ENCODE peak calls at places on chromosomes 1 and 21, in ten cellular contexts. One of them, this sample, is unnamed.

GRCh38 chr1:231636157-231636556 is 9.6 kb downstream of the DISC1 start:
- DNase-seq in stomach: no peak
- DNase-seq in transverse colon: no peak
- DNase-seq in A549: no peak
- DNase-seq in H1: no peak
- DNase-seq in K562: no peak
- DNase-seq in suprapubic skin: no peak
- DNase-seq in ovary: peak
- DNase-seq in GM12878: no peak
- DNase-seq in HepG2: peak
- DNase-seq in this sample: no peak

GRCh38 chr1:64850846-64851245 is 106.0 kb downstream of the RAVER2 start:
- DNase-seq in ovary: no peak
- DNase-seq in transverse colon: no peak
- DNase-seq in GM12878: no peak
- DNase-seq in suprapubic skin: no peak
- DNase-seq in A549: no peak
- DNase-seq in K562: no peak
- DNase-seq in HepG2: no peak
- DNase-seq in stomach: no peak
- DNase-seq in H1: no peak
- DNase-seq in this sample: no peak

GRCh38 chr1:24337455-24337854 is 18.3 kb downstream of the GRHL3 start:
- DNase-seq in K562: no peak
- DNase-seq in transverse colon: no peak
- DNase-seq in ovary: no peak
- DNase-seq in H1: no peak
- DNase-seq in HepG2: no peak
- DNase-seq in GM12878: no peak
- DNase-seq in A549: no peak
- DNase-seq in stomach: no peak
- DNase-seq in suprapubic skin: no peak
- DNase-seq in this sample: no peak

GRCh38 chr1:54987830-54988705 is 7.6 kb downstream of the TMEM61 start:
- DNase-seq in transverse colon: no peak
- DNase-seq in A549: no peak
- DNase-seq in HepG2: no peak
- DNase-seq in suprapubic skin: no peak
- DNase-seq in ovary: no peak
- DNase-seq in stomach: no peak
- DNase-seq in GM12878: no peak
- DNase-seq in K562: no peak
- DNase-seq in H1: no peak
- DNase-seq in this sample: no peak

GRCh38 chr21:18251065-18251464 is 6.4 kb downstream of the CHODL start:
- DNase-seq in K562: no peak
- DNase-seq in suprapubic skin: no peak
- DNase-seq in stomach: no peak
- DNase-seq in A549: no peak
- DNase-seq in transverse colon: no peak
- DNase-seq in GM12878: no peak
- DNase-seq in HepG2: no peak
- DNase-seq in ovary: no peak
- DNase-seq in H1: no peak
- DNase-seq in this sample: no peak

GRCh38 chr1:147214842-147215539 is 10.1 kb downstream of the FMO5 start:
- DNase-seq in K562: no peak
- DNase-seq in HepG2: no peak
- DNase-seq in ovary: no peak
- DNase-seq in stomach: no peak
- DNase-seq in H1: no peak
- DNase-seq in A549: no peak
- DNase-seq in GM12878: no peak
- DNase-seq in transverse colon: no peak
- DNase-seq in suprapubic skin: no peak
- DNase-seq in this sample: no peak

GRCh38 chr1:114196992-114197907 is 43.6 kb upstream of the SYT6 start:
- DNase-seq in stomach: no peak
- DNase-seq in ovary: no peak
- DNase-seq in K562: no peak
- DNase-seq in suprapubic skin: no peak
- DNase-seq in HepG2: no peak
- DNase-seq in transverse colon: no peak
- DNase-seq in H1: no peak
- DNase-seq in A549: no peak
- DNase-seq in GM12878: no peak
- DNase-seq in this sample: no peak

GRCh38 chr1:200676829-200677228 is 7.1 kb upstream of the DDX59 start:
- DNase-seq in H1: no peak
- DNase-seq in ovary: no peak
- DNase-seq in K562: no peak
- DNase-seq in A549: no peak
- DNase-seq in stomach: no peak
- DNase-seq in transverse colon: no peak
- DNase-seq in suprapubic skin: no peak
- DNase-seq in GM12878: no peak
- DNase-seq in HepG2: no peak
- DNase-seq in this sample: no peak

GRCh38 chr1:11898831-11899467 is 27.3 kb downstream of the KIAA2013 start:
- DNase-seq in GM12878: no peak
- DNase-seq in H1: peak
- DNase-seq in ovary: no peak
- DNase-seq in HepG2: no peak
- DNase-seq in stomach: no peak
- DNase-seq in transverse colon: no peak
- DNase-seq in suprapubic skin: no peak
- DNase-seq in A549: no peak
- DNase-seq in K562: peak
- DNase-seq in this sample: no peak

DNA sequence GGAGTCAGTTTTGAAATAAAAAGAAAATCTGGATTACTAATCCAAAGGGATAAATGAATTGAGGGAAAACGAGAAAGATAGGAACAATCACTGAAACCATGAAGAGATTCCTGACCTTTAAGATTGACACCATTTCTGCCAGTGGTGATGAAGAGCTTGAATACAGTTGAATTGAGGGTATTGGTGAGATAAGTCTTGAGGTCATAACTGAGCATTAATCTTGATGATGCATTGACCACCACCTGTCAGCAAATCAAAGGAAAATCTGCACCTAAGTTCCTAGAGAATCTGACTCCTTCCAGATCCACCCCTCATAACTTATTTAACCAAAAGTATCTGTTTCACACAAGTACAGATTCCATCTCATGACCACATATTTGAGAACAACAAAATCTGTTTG is 21.6 kb downstream of the RPS27 start:
- DNase-seq in A549: no peak
- DNase-seq in ovary: no peak
- DNase-seq in GM12878: no peak
- DNase-seq in K562: no peak
- DNase-seq in stomach: no peak
- DNase-seq in H1: no peak
- DNase-seq in HepG2: no peak
- DNase-seq in suprapubic skin: no peak
- DNase-seq in transverse colon: no peak
- DNase-seq in this sample: no peak
- TF ChIP-seq CTCF in A549: no peak
- TF ChIP-seq CTCF in ovary: no peak
- TF ChIP-seq CTCF in GM12878: no peak
- TF ChIP-seq CTCF in K562: no peak
- TF ChIP-seq CTCF in stomach: no peak
- TF ChIP-seq CTCF in H1: no peak
- TF ChIP-seq CTCF in HepG2: no peak
- TF ChIP-seq CTCF in suprapubic skin: no peak
- TF ChIP-seq CTCF in transverse colon: no peak
- TF ChIP-seq CTCF in this sample: no peak

DNA sequence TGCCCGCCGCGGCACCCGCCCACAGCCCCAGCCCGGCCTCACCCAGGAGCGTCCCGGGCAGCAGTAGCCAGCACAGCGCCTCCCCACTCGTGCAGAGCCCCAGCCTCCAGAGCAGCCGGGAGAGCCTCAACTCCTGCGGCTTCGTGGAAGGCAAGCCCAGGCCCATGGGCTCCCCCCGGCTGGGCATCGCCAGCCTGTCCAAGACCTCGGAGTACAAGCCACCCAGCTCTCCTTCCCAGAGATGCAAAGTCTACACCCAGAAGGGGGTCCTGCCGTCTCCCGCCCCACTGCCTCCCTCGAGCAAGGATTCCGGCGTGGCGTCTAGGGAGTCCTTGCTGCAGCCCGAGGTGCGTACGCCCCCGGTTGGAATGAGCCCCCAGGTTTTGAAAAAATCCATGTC is 531.2 kb downstream of the KIF26B start:
- DNase-seq in HepG2: no peak
- DNase-seq in H1: no peak
- DNase-seq in transverse colon: no peak
- DNase-seq in suprapubic skin: no peak
- DNase-seq in ovary: no peak
- DNase-seq in stomach: no peak
- DNase-seq in A549: no peak
- DNase-seq in K562: no peak
- DNase-seq in GM12878: no peak
- DNase-seq in this sample: no peak
- TF ChIP-seq EP300 in HepG2: no peak
- TF ChIP-seq EP300 in H1: no peak
- TF ChIP-seq EP300 in transverse colon: no peak
- TF ChIP-seq EP300 in suprapubic skin: no peak
- TF ChIP-seq EP300 in ovary: no peak
- TF ChIP-seq EP300 in stomach: no peak
- TF ChIP-seq EP300 in A549: no peak
- TF ChIP-seq EP300 in K562: no peak
- TF ChIP-seq EP300 in GM12878: no peak
- TF ChIP-seq EP300 in this sample: no peak

GRCh38 chr1:94522304-94522703 is 19.3 kb downstream of the F3 start:
- DNase-seq in K562: no peak
- DNase-seq in stomach: no peak
- DNase-seq in transverse colon: no peak
- DNase-seq in H1: no peak
- DNase-seq in GM12878: no peak
- DNase-seq in A549: no peak
- DNase-seq in ovary: no peak
- DNase-seq in suprapubic skin: no peak
- DNase-seq in HepG2: no peak
- DNase-seq in this sample: peak
- TF ChIP-seq CTCF in K562: peak
- TF ChIP-seq CTCF in stomach: no peak
- TF ChIP-seq CTCF in transverse colon: peak
- TF ChIP-seq CTCF in H1: peak
- TF ChIP-seq CTCF in GM12878: no peak
- TF ChIP-seq CTCF in A549: peak
- TF ChIP-seq CTCF in ovary: peak
- TF ChIP-seq CTCF in suprapubic skin: peak
- TF ChIP-seq CTCF in HepG2: peak
- TF ChIP-seq CTCF in this sample: no peak

GRCh38 chr1:205660361-205660760 is 19.9 kb downstream of the SLC45A3 start:
- DNase-seq in stomach: no peak
- DNase-seq in K562: no peak
- DNase-seq in suprapubic skin: no peak
- DNase-seq in GM12878: no peak
- DNase-seq in H1: no peak
- DNase-seq in HepG2: no peak
- DNase-seq in ovary: no peak
- DNase-seq in A549: no peak
- DNase-seq in transverse colon: no peak
- DNase-seq in this sample: no peak
- TF ChIP-seq EP300 in stomach: no peak
- TF ChIP-seq EP300 in K562: no peak
- TF ChIP-seq EP300 in suprapubic skin: no peak
- TF ChIP-seq EP300 in GM12878: no peak
- TF ChIP-seq EP300 in H1: no peak
- TF ChIP-seq EP300 in HepG2: no peak
- TF ChIP-seq EP300 in ovary: no peak
- TF ChIP-seq EP300 in A549: no peak
- TF ChIP-seq EP300 in transverse colon: no peak
- TF ChIP-seq EP300 in this sample: no peak

GRCh38 chr1:53266038-53266437 is 27.7 kb upstream of the MAGOH start:
- DNase-seq in GM12878: no peak
- DNase-seq in stomach: no peak
- DNase-seq in suprapubic skin: no peak
- DNase-seq in ovary: no peak
- DNase-seq in A549: peak
- DNase-seq in H1: no peak
- DNase-seq in K562: peak
- DNase-seq in transverse colon: no peak
- DNase-seq in HepG2: peak
- DNase-seq in this sample: no peak
- TF ChIP-seq CTCF in GM12878: peak
- TF ChIP-seq CTCF in stomach: no peak
- TF ChIP-seq CTCF in suprapubic skin: peak
- TF ChIP-seq CTCF in ovary: no peak
- TF ChIP-seq CTCF in A549: peak
- TF ChIP-seq CTCF in H1: peak
- TF ChIP-seq CTCF in K562: peak
- TF ChIP-seq CTCF in transverse colon: no peak
- TF ChIP-seq CTCF in HepG2: peak
- TF ChIP-seq CTCF in this sample: no peak

GRCh38 chr1:37464443-37464842 is 9.9 kb upstream of the ZC3H12A start:
- DNase-seq in transverse colon: no peak
- DNase-seq in A549: no peak
- DNase-seq in HepG2: no peak
- DNase-seq in GM12878: no peak
- DNase-seq in ovary: no peak
- DNase-seq in K562: no peak
- DNase-seq in suprapubic skin: no peak
- DNase-seq in H1: no peak
- DNase-seq in stomach: no peak
- DNase-seq in this sample: no peak
- TF ChIP-seq EP300 in transverse colon: no peak
- TF ChIP-seq EP300 in A549: no peak
- TF ChIP-seq EP300 in HepG2: no peak
- TF ChIP-seq EP300 in GM12878: no peak
- TF ChIP-seq EP300 in ovary: no peak
- TF ChIP-seq EP300 in K562: no peak
- TF ChIP-seq EP300 in suprapubic skin: no peak
- TF ChIP-seq EP300 in H1: no peak
- TF ChIP-seq EP300 in stomach: no peak
- TF ChIP-seq EP300 in this sample: no peak

GRCh38 chr1:226649780-226650179 is 89.3 kb downstream of the ITPKB start:
- DNase-seq in A549: no peak
- DNase-seq in K562: peak
- DNase-seq in GM12878: no peak
- DNase-seq in suprapubic skin: no peak
- DNase-seq in stomach: no peak
- DNase-seq in HepG2: no peak
- DNase-seq in H1: no peak
- DNase-seq in ovary: no peak
- DNase-seq in transverse colon: no peak
- DNase-seq in this sample: peak
- TF ChIP-seq CTCF in A549: peak
- TF ChIP-seq CTCF in K562: peak
- TF ChIP-seq CTCF in GM12878: peak
- TF ChIP-seq CTCF in suprapubic skin: no peak
- TF ChIP-seq CTCF in stomach: no peak
- TF ChIP-seq CTCF in HepG2: no peak
- TF ChIP-seq CTCF in H1: peak
- TF ChIP-seq CTCF in ovary: no peak
- TF ChIP-seq CTCF in transverse colon: no peak
- TF ChIP-seq CTCF in this sample: no peak

GRCh38 chr1:59635057-59635456 is 179.7 kb upstream of the HOOK1 start:
- DNase-seq in stomach: no peak
- DNase-seq in GM12878: no peak
- DNase-seq in A549: no peak
- DNase-seq in H1: no peak
- DNase-seq in transverse colon: no peak
- DNase-seq in K562: no peak
- DNase-seq in suprapubic skin: no peak
- DNase-seq in HepG2: no peak
- DNase-seq in ovary: no peak
- DNase-seq in this sample: no peak

GRCh38 chr1:59631561-59631960 is 183.2 kb upstream of the HOOK1 start:
- DNase-seq in H1: no peak
- DNase-seq in stomach: no peak
- DNase-seq in suprapubic skin: no peak
- DNase-seq in ovary: no peak
- DNase-seq in A549: no peak
- DNase-seq in GM12878: no peak
- DNase-seq in K562: no peak
- DNase-seq in HepG2: no peak
- DNase-seq in transverse colon: no peak
- DNase-seq in this sample: no peak
- TF ChIP-seq EP300 in H1: no peak
- TF ChIP-seq EP300 in stomach: no peak
- TF ChIP-seq EP300 in suprapubic skin: no peak
- TF ChIP-seq EP300 in ovary: no peak
- TF ChIP-seq EP300 in A549: no peak
- TF ChIP-seq EP300 in GM12878: no peak
- TF ChIP-seq EP300 in K562: no peak
- TF ChIP-seq EP300 in HepG2: no peak
- TF ChIP-seq EP300 in transverse colon: no peak
- TF ChIP-seq EP300 in this sample: no peak

This sample was measured in tibial nerve.